ENCODE peak calls at places on chromosomes 7 and 10, in seven cellular contexts. U is heart right ventricle; Y is MCF 10A; X is activated naive CD8-positive, alpha-beta T cell treated with anti-CD3 and anti-CD28 coated beads, Interleukin-2, amount 10 ng/mL, durations not matched to agents 7 days and 5 days; K is GF-D8; D is A549; P is activated naive CD4-positive, alpha-beta T cell. V is an unnamed sample.

GRCh38 chr7:20329389-20330175 is 1.1 kb upstream of the ITGB8 start:
- DNase-seq in P (no peak), K (no peak), X (peak), D (peak), Y (peak), U (peak), V (peak)

GRCh38 chr10:123559823-123560092 is 106.4 kb upstream of the GPR26 start:
- DNase-seq in U (no peak), Y (no peak), D (no peak), P (no peak), X (no peak), K (no peak), V (no peak)

GRCh38 chr7:64686493-64687184 is 20.7 kb downstream of the ZNF107 start:
- DNase-seq in P (no peak), Y (no peak), X (no peak), K (peak), U (no peak), D (no peak), V (no peak)

GRCh38 chr10:83817797-83818196 is 321.5 kb upstream of the GHITM start:
- DNase-seq in U (no peak), P (no peak), D (no peak), K (no peak), Y (no peak), X (no peak), V (no peak)

GRCh38 chr7:684416-684815 is 42.1 kb upstream of the DNAAF5 start:
- DNase-seq in K (no peak), U (no peak), D (no peak), Y (no peak), X (no peak), P (no peak), V (no peak)

GRCh38 chr10:24901686-24902399 is 50.6 kb downstream of the PRTFDC1 start:
- DNase-seq in Y (peak), P (no peak), K (no peak), X (no peak), U (peak), D (peak), V (peak)

GRCh38 chr10:110433740-110434139 is 64.0 kb upstream of the DUSP5 start:
- DNase-seq in X (no peak), K (no peak), Y (no peak), U (no peak), D (no peak), P (no peak), V (no peak)

GRCh38 chr7:134502463-134502862 is 24.9 kb upstream of the AKR1B10 start:
- DNase-seq in D (no peak), U (peak), X (no peak), P (no peak), Y (peak), K (no peak), V (no peak)

GRCh38 chr7:26186364-26187311 is 13.9 kb downstream of the HNRNPA2B1 start:
- DNase-seq in Y (no peak), X (no peak), P (no peak), D (no peak), U (no peak), K (no peak), V (no peak)

GRCh38 chr7:39086638-39087360 is 109.1 kb downstream of the POU6F2 start:
- DNase-seq in Y (no peak), X (no peak), P (no peak), U (no peak), K (no peak), D (no peak), V (no peak)

GRCh38 chr7:80676404-80676803 is 38.0 kb downstream of the CD36 start:
- DNase-seq in Y (no peak), K (no peak), X (no peak), P (no peak), U (no peak), D (no peak), V (no peak)

GRCh38 chr7:20241491-20242261 is 24.5 kb upstream of the MACC1 start:
- DNase-seq in Y (peak), P (no peak), D (no peak), K (no peak), U (no peak), X (no peak), V (no peak)

GRCh38 chr7:24239260-24239659 is 44.7 kb upstream of the NPY start:
- DNase-seq in U (no peak), Y (no peak), P (no peak), X (no peak), D (no peak), K (no peak), V (no peak)

GRCh38 chr10:124943301-124944092 is 1.6 kb downstream of the ZRANB1 start:
- DNase-seq in D (peak), K (peak), X (no peak), Y (peak), U (no peak), P (no peak), V (no peak)

GRCh38 chr7:89549768-89550167 is 604.5 kb upstream of the STEAP1 start:
- DNase-seq in Y (no peak), U (no peak), X (no peak), P (no peak), K (no peak), D (no peak), V (no peak)

GRCh38 chr7:116910367-116910766 is 42.9 kb upstream of the ST7 start:
- DNase-seq in P (no peak), X (no peak), Y (no peak), D (no peak), K (no peak), U (no peak), V (no peak)

GRCh38 chr10:103076996-103077395 is 116.1 kb downstream of the NT5C2 start:
- DNase-seq in D (no peak), K (no peak), Y (no peak), X (no peak), P (no peak), U (no peak), V (no peak)

GRCh38 chr7:100825215-100825671 is 2.1 kb downstream of the EPHB4 start:
- DNase-seq in K (no peak), Y (peak), U (peak), P (no peak), D (no peak), X (no peak), V (no peak)

GRCh38 chr7:1225462-1226154 is 7.1 kb upstream of the UNCX start:
- DNase-seq in P (peak), K (no peak), X (peak), U (no peak), Y (no peak), D (no peak), V (no peak)

GRCh38 chr10:17607603-17608332 is 9.4 kb downstream of the HACD1 start:
- DNase-seq in X (no peak), P (no peak), U (peak), Y (peak), D (peak), K (peak), V (peak)

GRCh38 chr7:78510580-78511188 is 712.1 kb downstream of the PHTF2 start:
- DNase-seq in D (peak), U (peak), P (no peak), Y (peak), X (no peak), K (no peak), V (peak)

GRCh38 chr10:114681542-114681941 is 23.5 kb upstream of the ABLIM1 start:
- DNase-seq in X (no peak), P (no peak), D (no peak), U (peak), Y (peak), K (no peak), V (peak)

GRCh38 chr7:39651262-39651661 is 27.9 kb downstream of the RALA start:
- DNase-seq in Y (no peak), U (no peak), D (no peak), X (no peak), K (no peak), P (no peak), V (no peak)

GRCh38 chr7:39624935-39625694 is 1.7 kb downstream of the RALA start:
- DNase-seq in U (no peak), K (no peak), D (no peak), P (no peak), Y (no peak), X (no peak), V (no peak)

GRCh38 chr10:124974131-124974530 is 32.2 kb downstream of the ZRANB1 start:
- DNase-seq in X (no peak), U (no peak), P (no peak), K (no peak), D (no peak), Y (no peak), V (no peak)

GRCh38 chr10:116265686-116266085 is 7.3 kb downstream of the GFRA1 start:
- DNase-seq in X (no peak), Y (no peak), K (no peak), U (no peak), D (no peak), P (no peak), V (no peak)

GRCh38 chr7:40680657-40681056 is 545.9 kb downstream of the SUGCT start:
- DNase-seq in K (no peak), P (no peak), D (peak), Y (peak), U (no peak), X (no peak), V (peak)

GRCh38 chr7:13628231-13629001 is 361.1 kb downstream of the ETV1 start:
- DNase-seq in K (no peak), D (no peak), P (no peak), Y (peak), X (no peak), U (no peak), V (peak)

GRCh38 chr10:22006379-22006884 is 2.9 kb upstream of the DNAJC1 start:
- DNase-seq in Y (no peak), P (no peak), D (no peak), K (no peak), X (no peak), U (no peak), V (no peak)

GRCh38 chr10:34696423-34696822 is 118.7 kb downstream of the PARD3 start:
- DNase-seq in X (no peak), K (no peak), Y (peak), P (no peak), U (no peak), D (peak), V (peak)

GRCh38 chr10:31554556-31554955 is 235.5 kb downstream of the ZEB1 start:
- DNase-seq in P (no peak), D (no peak), K (no peak), X (no peak), Y (no peak), U (no peak), V (peak)

GRCh38 chr7:103952408-103952807 is 37.0 kb downstream of the RELN start:
- DNase-seq in P (no peak), U (no peak), D (no peak), X (no peak), Y (no peak), K (no peak), V (no peak)

GRCh38 chr10:4650109-4650508 is 175.9 kb upstream of the AKR1E2 start:
- DNase-seq in U (no peak), P (no peak), X (no peak), Y (no peak), K (no peak), D (no peak), V (no peak)